ENCODE peak calls at places on chromosomes 5 and 9, in four cellular contexts. X is fibroblast of lung, S is keratinocyte, M is suprapubic skin. H is an unnamed sample. For H3K27me3, the result is how much of the 10 kb centered on the place peaks cover.

GRCh38 chr5:89869346-89869745 is 540.2 kb downstream of the CETN3 start:
- DNase-seq in X (no peak), M (no peak), S (no peak), H (no peak)

GRCh38 chr9:419571-420156 is 205.0 kb downstream of the DOCK8 start:
- DNase-seq in X (no peak), M (no peak), S (no peak), H (peak)

GRCh38 chr9:136847827-136848392 is 1.3 kb upstream of the PHPT1 start:
- DNase-seq in S (no peak), M (peak), X (peak), H (no peak)

GRCh38 chr5:33408816-33409215 is 31.9 kb upstream of the TARS1 start:
- DNase-seq in S (no peak), X (no peak), M (no peak), H (no peak)

GRCh38 chr5:10513501-10514442 is 50.1 kb upstream of the ANKRD33B start:
- DNase-seq in M (no peak), X (peak), S (no peak), H (peak)

GRCh38 chr5:134893748-134894505 is 11.0 kb upstream of the PCBD2 start:
- DNase-seq in S (no peak), M (no peak), X (no peak), H (no peak)

GRCh38 chr9:1837453-1838084 is 177.6 kb upstream of the SMARCA2 start:
- DNase-seq in S (no peak), M (no peak), X (peak), H (no peak)

GRCh38 chr5:172669808-172670402 is 28.8 kb downstream of the NEURL1B start:
- DNase-seq in M (no peak), X (no peak), S (no peak), H (no peak)

GRCh38 chr9:135053133-135053532 is 34.3 kb upstream of the OLFM1 start:
- DNase-seq in M (peak), X (no peak), S (no peak), H (no peak)
- H3K27me3 ChIP-seq in M (under half), X (under half), S (under half), H (under half)

GRCh38 chr5:140152610-140152999 is 22.4 kb upstream of the CYSTM1 start:
- DNase-seq in S (no peak), X (no peak), M (no peak), H (no peak)
- H3K4me3 ChIP-seq in S (no peak), X (no peak), M (no peak), H (no peak)

GRCh38 chr5:1754531-1755220 is 45.0 kb downstream of the MRPL36 start:
- DNase-seq in S (no peak), X (no peak), M (peak), H (no peak)

GRCh38 chr5:1751864-1752822 is 47.5 kb downstream of the MRPL36 start:
- DNase-seq in M (peak), X (no peak), S (no peak), H (no peak)

GRCh38 chr5:1755321-1755949 is 44.2 kb downstream of the MRPL36 start:
- DNase-seq in X (no peak), M (peak), S (no peak), H (no peak)

GRCh38 chr5:1752881-1753280 is 46.8 kb downstream of the MRPL36 start:
- DNase-seq in S (no peak), X (no peak), M (peak), H (no peak)

GRCh38 chr5:1753490-1753889 is 46.1 kb downstream of the MRPL36 start:
- DNase-seq in M (peak), X (no peak), S (no peak), H (no peak)
- H3K27me3 ChIP-seq in M (under half), X (under half), S (under half), H (under half)

DNA sequence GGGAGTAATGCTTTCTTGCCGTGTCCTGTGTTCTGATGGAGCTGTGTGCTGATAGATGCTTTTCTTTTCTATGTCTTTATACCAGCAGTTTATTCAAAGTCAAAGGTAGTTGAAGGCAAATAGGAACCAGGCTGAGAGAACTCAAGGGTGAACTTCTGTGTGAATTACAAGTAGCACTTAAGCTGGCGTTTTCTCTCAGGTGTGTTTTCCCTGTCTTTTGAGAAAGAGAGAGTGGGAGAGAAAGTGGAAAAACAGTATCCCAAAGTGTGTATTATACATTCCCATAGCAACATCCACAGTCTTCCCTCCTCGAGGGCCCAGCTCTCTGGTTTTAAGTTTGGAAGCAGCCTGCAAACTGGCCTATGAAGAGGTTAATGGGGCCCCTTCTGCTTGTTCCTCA is 1.5 kb downstream of the TNFAIP8 start:
- DNase-seq in S (no peak), X (no peak), M (no peak), H (no peak)
- H3K4me3 ChIP-seq in S (no peak), X (peak), M (peak), H (peak)

GRCh38 chr5:95619096-95619495 is 791 bp upstream of the GPR150 start:
- DNase-seq in S (no peak), M (no peak), X (no peak), H (no peak)
- H3K27me3 ChIP-seq in S (under half), M (under half), X (under half), H (under half)

GRCh38 chr9:33850267-33850629 is 33.3 kb downstream of the UBE2R2 start:
- DNase-seq in X (no peak), S (no peak), M (no peak), H (no peak)
- H3K4me3 ChIP-seq in X (no peak), S (no peak), M (no peak), H (no peak)

GRCh38 chr9:88077071-88077617 is 61.1 kb downstream of the SPATA31C2 start:
- DNase-seq in M (no peak), S (no peak), X (no peak), H (no peak)
- H3K27me3 ChIP-seq in M (under half), S (under half), X (under half), H (under half)

H was measured in BJ.